ENCODE peak calls at places on chromosomes 5 and 9, in eight cellular contexts. U is RPMI7951; D is RWPE1; Y is right lobe of liver; H is AG09309; K is stimulated activated CD4-positive, alpha-beta T cell treated with anti-CD3 and anti-CD28 coated beads, TNF-alpha, amount 100 ng/mL, for 24 hours; C is putamen; I is AG08395. F is an unnamed sample.

GRCh38 chr9:113886003-113886324 is 9.9 kb downstream of the ZNF618 start:
- DNase-seq in U (peak), D (no peak), Y (no peak), H (no peak), K (no peak), C (no peak), I (peak), F (no peak)

GRCh38 chr5:73983661-73984060 is 357.7 kb downstream of the ARHGEF28 start:
- DNase-seq in U (no peak), D (no peak), Y (no peak), H (no peak), K (no peak), C (no peak), I (no peak), F (no peak)

GRCh38 chr5:108101105-108101504 is 280.8 kb downstream of the FBXL17 start:
- DNase-seq in U (peak), D (no peak), Y (no peak), H (no peak), K (no peak), C (peak), I (no peak), F (peak)

GRCh38 chr5:110884005-110884404 is 145.2 kb downstream of the SLC25A46 start:
- DNase-seq in U (no peak), D (no peak), Y (no peak), H (no peak), K (no peak), C (no peak), I (no peak), F (no peak)

GRCh38 chr5:133456933-133457402 is 155.4 kb downstream of the FSTL4 start:
- DNase-seq in U (no peak), D (no peak), Y (peak), H (peak), K (no peak), C (no peak), I (peak), F (no peak)

GRCh38 chr5:68229416-68229815 is 13.9 kb downstream of the PIK3R1 start:
- DNase-seq in U (no peak), D (no peak), Y (no peak), H (no peak), K (no peak), C (no peak), I (no peak), F (no peak)

GRCh38 chr9:89941875-89942274 is 337.1 kb downstream of the GADD45G start:
- DNase-seq in U (peak), D (peak), Y (no peak), H (peak), K (no peak), C (no peak), I (peak), F (no peak)

GRCh38 chr5:108382784-108383358 is 973 bp upstream of the FBXL17 start:
- DNase-seq in U (no peak), D (peak), Y (no peak), H (no peak), K (no peak), C (no peak), I (no peak), F (no peak)

GRCh38 chr9:127132921-127133647 is 10.6 kb upstream of the ANGPTL2 start:
- DNase-seq in U (no peak), D (no peak), Y (no peak), H (no peak), K (no peak), C (no peak), I (peak), F (no peak)

GRCh38 chr5:4007001-4007400 is 411.4 kb downstream of the IRX1 start:
- DNase-seq in U (no peak), D (no peak), Y (no peak), H (no peak), K (no peak), C (no peak), I (no peak), F (no peak)

GRCh38 chr5:54217826-54218503 is 92.4 kb downstream of the ARL15 start:
- DNase-seq in U (peak), D (peak), Y (no peak), H (peak), K (no peak), C (peak), I (peak), F (peak)

GRCh38 chr9:134720796-134721195 is 79.2 kb downstream of the COL5A1 start:
- DNase-seq in U (no peak), D (no peak), Y (no peak), H (no peak), K (no peak), C (no peak), I (no peak), F (no peak)

GRCh38 chr5:84634256-84634655 is 249.6 kb upstream of the EDIL3 start:
- DNase-seq in U (peak), D (no peak), Y (no peak), H (no peak), K (no peak), C (no peak), I (no peak), F (no peak)

GRCh38 chr9:125550216-125550614 is 156.8 kb downstream of the MAPKAP1 start:
- DNase-seq in U (no peak), D (no peak), Y (no peak), H (no peak), K (no peak), C (no peak), I (no peak), F (no peak)

GRCh38 chr5:38666668-38667498 is 110.4 kb upstream of the LIFR start:
- DNase-seq in U (peak), D (peak), Y (peak), H (peak), K (no peak), C (no peak), I (peak), F (peak)

GRCh38 chr9:127971357-127972315 is 9.2 kb downstream of the EEIG1 start:
- DNase-seq in U (no peak), D (no peak), Y (no peak), H (no peak), K (no peak), C (peak), I (no peak), F (no peak)

GRCh38 chr5:151469992-151470391 is 22.6 kb downstream of the SLC36A1 start:
- DNase-seq in U (no peak), D (no peak), Y (no peak), H (no peak), K (no peak), C (no peak), I (no peak), F (no peak)

GRCh38 chr5:157477814-157478494 is 17.9 kb downstream of the NIPAL4 start:
- DNase-seq in U (no peak), D (no peak), Y (peak), H (no peak), K (no peak), C (no peak), I (no peak), F (no peak)

GRCh38 chr9:121675969-121676822 is 24.8 kb downstream of the DAB2IP start:
- DNase-seq in U (no peak), D (no peak), Y (peak), H (no peak), K (no peak), C (peak), I (no peak), F (no peak)

GRCh38 chr5:172455511-172456061 is 1.3 kb upstream of the SH3PXD2B start:
- DNase-seq in U (peak), D (no peak), Y (no peak), H (no peak), K (no peak), C (no peak), I (peak), F (peak)

GRCh38 chr5:172059661-172060100 is 53.2 kb upstream of the FBXW11 start:
- DNase-seq in U (no peak), D (peak), Y (no peak), H (no peak), K (no peak), C (no peak), I (no peak), F (peak)

GRCh38 chr5:474826-475661 is 32.1 kb downstream of the EXOC3 start:
- DNase-seq in U (no peak), D (no peak), Y (peak), H (no peak), K (no peak), C (no peak), I (no peak), F (no peak)

GRCh38 chr9:69035438-69036316 is at the start of gene FXN:
- DNase-seq in U (peak), D (peak), Y (peak), H (peak), K (peak), C (peak), I (peak), F (peak)

GRCh38 chr9:114229236-114229635 is 73.9 kb downstream of the COL27A1 start:
- DNase-seq in U (no peak), D (no peak), Y (no peak), H (no peak), K (no peak), C (no peak), I (no peak), F (no peak)

GRCh38 chr5:127406326-127407121 is 110.9 kb upstream of the PRRC1 start:
- DNase-seq in U (peak), D (no peak), Y (no peak), H (no peak), K (no peak), C (no peak), I (no peak), F (no peak)

GRCh38 chr9:135329571-135330306 is 149.8 kb upstream of the PPP1R26 start:
- DNase-seq in U (no peak), D (no peak), Y (no peak), H (no peak), K (no peak), C (no peak), I (no peak), F (no peak)

GRCh38 chr9:87194471-87194870 is 247.2 kb upstream of the GAS1 start:
- DNase-seq in U (peak), D (peak), Y (no peak), H (peak), K (no peak), C (no peak), I (peak), F (no peak)

GRCh38 chr9:93860694-93861658 is 94.2 kb downstream of the BARX1 start:
- DNase-seq in U (no peak), D (no peak), Y (no peak), H (no peak), K (no peak), C (no peak), I (no peak), F (no peak)

GRCh38 chr5:172820046-172820767 is 13.8 kb upstream of the ERGIC1 start:
- DNase-seq in U (no peak), D (peak), Y (peak), H (no peak), K (no peak), C (peak), I (no peak), F (no peak)